ENCODE peak calls at places on chromosomes 16 and 17, in ten cellular contexts. One of them, this sample, is unnamed.

GRCh38 chr17:8382052-8382879 is 727 bp downstream of the RPL26 start:
- DNase-seq in mucosa of descending colon: no peak
- DNase-seq in Caco-2: no peak
- DNase-seq in heart left ventricle: no peak
- DNase-seq in left ventricle myocardium inferior: no peak
- DNase-seq in brain microvascular endothelial cell: no peak
- DNase-seq in bronchial epithelial cell: peak
- DNase-seq in hepatocyte: no peak
- DNase-seq in GM06990: no peak
- DNase-seq in BE2C: no peak
- DNase-seq in this sample: peak

GRCh38 chr17:63406689-63407330 is 39.3 kb downstream of the CYB561 start:
- DNase-seq in mucosa of descending colon: peak
- DNase-seq in Caco-2: peak
- DNase-seq in heart left ventricle: peak
- DNase-seq in left ventricle myocardium inferior: no peak
- DNase-seq in brain microvascular endothelial cell: peak
- DNase-seq in bronchial epithelial cell: peak
- DNase-seq in hepatocyte: peak
- DNase-seq in GM06990: peak
- DNase-seq in BE2C: peak
- DNase-seq in this sample: peak

GRCh38 chr17:36880506-36880905 is 56.8 kb upstream of the LHX1 start:
- DNase-seq in mucosa of descending colon: no peak
- DNase-seq in Caco-2: no peak
- DNase-seq in heart left ventricle: no peak
- DNase-seq in left ventricle myocardium inferior: no peak
- DNase-seq in brain microvascular endothelial cell: no peak
- DNase-seq in bronchial epithelial cell: peak
- DNase-seq in hepatocyte: no peak
- DNase-seq in GM06990: no peak
- DNase-seq in BE2C: no peak
- DNase-seq in this sample: no peak

GRCh38 chr16:12900599-12901203 is 697 bp upstream of the SHISA9 start:
- DNase-seq in mucosa of descending colon: no peak
- DNase-seq in Caco-2: no peak
- DNase-seq in heart left ventricle: no peak
- DNase-seq in left ventricle myocardium inferior: no peak
- DNase-seq in brain microvascular endothelial cell: no peak
- DNase-seq in bronchial epithelial cell: no peak
- DNase-seq in hepatocyte: no peak
- DNase-seq in GM06990: no peak
- DNase-seq in BE2C: no peak
- DNase-seq in this sample: no peak

GRCh38 chr17:65519471-65519870 is 42.0 kb downstream of the AXIN2 start:
- DNase-seq in mucosa of descending colon: no peak
- DNase-seq in Caco-2: no peak
- DNase-seq in heart left ventricle: no peak
- DNase-seq in left ventricle myocardium inferior: no peak
- DNase-seq in brain microvascular endothelial cell: no peak
- DNase-seq in bronchial epithelial cell: no peak
- DNase-seq in hepatocyte: no peak
- DNase-seq in GM06990: no peak
- DNase-seq in BE2C: no peak
- DNase-seq in this sample: no peak

GRCh38 chr16:81558444-81559175 is 114.0 kb downstream of the CMIP start:
- DNase-seq in mucosa of descending colon: peak
- DNase-seq in Caco-2: peak
- DNase-seq in heart left ventricle: no peak
- DNase-seq in left ventricle myocardium inferior: no peak
- DNase-seq in brain microvascular endothelial cell: no peak
- DNase-seq in bronchial epithelial cell: peak
- DNase-seq in hepatocyte: peak
- DNase-seq in GM06990: no peak
- DNase-seq in BE2C: no peak
- DNase-seq in this sample: no peak

GRCh38 chr16:11949527-11949926 is 7.7 kb upstream of the NPIPB2 start:
- DNase-seq in mucosa of descending colon: peak
- DNase-seq in Caco-2: peak
- DNase-seq in heart left ventricle: no peak
- DNase-seq in left ventricle myocardium inferior: no peak
- DNase-seq in brain microvascular endothelial cell: peak
- DNase-seq in bronchial epithelial cell: peak
- DNase-seq in hepatocyte: peak
- DNase-seq in GM06990: no peak
- DNase-seq in BE2C: peak
- DNase-seq in this sample: peak

GRCh38 chr16:56451753-56452689 is 667 bp downstream of the OGFOD1 start:
- DNase-seq in mucosa of descending colon: peak
- DNase-seq in Caco-2: peak
- DNase-seq in heart left ventricle: peak
- DNase-seq in left ventricle myocardium inferior: no peak
- DNase-seq in brain microvascular endothelial cell: peak
- DNase-seq in bronchial epithelial cell: peak
- DNase-seq in hepatocyte: peak
- DNase-seq in GM06990: no peak
- DNase-seq in BE2C: peak
- DNase-seq in this sample: peak

GRCh38 chr16:65065031-65065430 is 56.8 kb downstream of the CDH11 start:
- DNase-seq in mucosa of descending colon: no peak
- DNase-seq in Caco-2: no peak
- DNase-seq in heart left ventricle: no peak
- DNase-seq in left ventricle myocardium inferior: no peak
- DNase-seq in brain microvascular endothelial cell: no peak
- DNase-seq in bronchial epithelial cell: no peak
- DNase-seq in hepatocyte: no peak
- DNase-seq in GM06990: no peak
- DNase-seq in BE2C: no peak
- DNase-seq in this sample: no peak

DNA sequence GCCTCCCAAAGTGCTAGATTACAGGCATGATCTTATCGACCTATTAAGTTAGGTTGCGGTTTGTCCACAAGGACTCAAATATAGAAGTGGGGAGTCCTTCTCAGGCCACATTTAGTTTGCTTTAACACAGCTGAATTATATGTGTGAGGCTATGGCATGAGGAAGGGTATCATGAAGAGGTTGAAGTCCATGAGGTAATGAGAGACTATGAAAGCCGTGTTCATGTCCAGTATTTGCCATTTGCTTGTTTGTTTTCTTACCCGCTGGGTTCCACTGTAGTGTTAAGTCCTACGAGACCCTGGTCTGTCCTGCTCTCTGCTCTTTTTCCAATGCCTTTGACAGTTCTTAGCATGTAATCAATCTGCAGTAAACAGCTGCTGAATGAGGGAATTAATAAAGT is 1072.4 kb upstream of the EEF2KMT start:
- DNase-seq in mucosa of descending colon: no peak
- DNase-seq in Caco-2: no peak
- DNase-seq in heart left ventricle: no peak
- DNase-seq in left ventricle myocardium inferior: no peak
- DNase-seq in brain microvascular endothelial cell: no peak
- DNase-seq in bronchial epithelial cell: no peak
- DNase-seq in hepatocyte: no peak
- DNase-seq in GM06990: no peak
- DNase-seq in BE2C: no peak
- DNase-seq in this sample: no peak
- H3K4me3 ChIP-seq in mucosa of descending colon: no peak
- H3K4me3 ChIP-seq in Caco-2: no peak
- H3K4me3 ChIP-seq in heart left ventricle: no peak
- H3K4me3 ChIP-seq in left ventricle myocardium inferior: no peak
- H3K4me3 ChIP-seq in brain microvascular endothelial cell: no peak
- H3K4me3 ChIP-seq in bronchial epithelial cell: no peak
- H3K4me3 ChIP-seq in hepatocyte: no peak
- H3K4me3 ChIP-seq in GM06990: no peak
- H3K4me3 ChIP-seq in BE2C: no peak
- H3K4me3 ChIP-seq in this sample: no peak

GRCh38 chr17:48995871-48996695 is 1.1 kb upstream of the IGF2BP1 start:
- DNase-seq in mucosa of descending colon: no peak
- DNase-seq in Caco-2: peak
- DNase-seq in heart left ventricle: no peak
- DNase-seq in left ventricle myocardium inferior: no peak
- DNase-seq in brain microvascular endothelial cell: no peak
- DNase-seq in bronchial epithelial cell: no peak
- DNase-seq in hepatocyte: peak
- DNase-seq in GM06990: no peak
- DNase-seq in BE2C: peak
- DNase-seq in this sample: no peak
- TF ChIP-seq CTCF in mucosa of descending colon: no peak
- TF ChIP-seq CTCF in Caco-2: no peak
- TF ChIP-seq CTCF in heart left ventricle: no peak
- TF ChIP-seq CTCF in left ventricle myocardium inferior: no peak
- TF ChIP-seq CTCF in brain microvascular endothelial cell: no peak
- TF ChIP-seq CTCF in bronchial epithelial cell: no peak
- TF ChIP-seq CTCF in hepatocyte: no peak
- TF ChIP-seq CTCF in GM06990: no peak
- TF ChIP-seq CTCF in BE2C: no peak
- TF ChIP-seq CTCF in this sample: no peak

GRCh38 chr16:20789130-20789529 is 17.1 kb downstream of the ERI2 start:
- DNase-seq in mucosa of descending colon: no peak
- DNase-seq in Caco-2: no peak
- DNase-seq in heart left ventricle: no peak
- DNase-seq in left ventricle myocardium inferior: no peak
- DNase-seq in brain microvascular endothelial cell: no peak
- DNase-seq in bronchial epithelial cell: no peak
- DNase-seq in hepatocyte: no peak
- DNase-seq in GM06990: no peak
- DNase-seq in BE2C: no peak
- DNase-seq in this sample: no peak
- H3K4me3 ChIP-seq in mucosa of descending colon: no peak
- H3K4me3 ChIP-seq in Caco-2: no peak
- H3K4me3 ChIP-seq in heart left ventricle: no peak
- H3K4me3 ChIP-seq in left ventricle myocardium inferior: no peak
- H3K4me3 ChIP-seq in brain microvascular endothelial cell: no peak
- H3K4me3 ChIP-seq in bronchial epithelial cell: no peak
- H3K4me3 ChIP-seq in hepatocyte: no peak
- H3K4me3 ChIP-seq in GM06990: no peak
- H3K4me3 ChIP-seq in BE2C: no peak
- H3K4me3 ChIP-seq in this sample: no peak

DNA sequence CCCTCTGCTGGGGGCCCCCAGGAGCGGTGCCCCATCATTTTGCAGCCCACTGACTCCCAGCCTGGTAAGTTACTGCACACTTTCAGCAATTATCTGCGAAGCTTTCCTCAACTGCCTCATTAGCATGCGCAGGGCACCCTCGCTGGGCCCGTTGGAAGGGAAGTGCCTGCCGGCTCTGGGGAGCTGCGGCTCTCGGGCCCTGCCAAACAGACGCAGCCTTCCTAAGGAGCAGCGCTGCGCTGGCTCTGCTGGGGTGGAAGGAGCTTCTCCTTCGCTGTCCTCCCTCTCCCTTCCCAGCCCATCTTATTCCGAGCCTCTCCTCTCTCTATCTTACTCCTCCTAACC is 71.0 kb downstream of the RBBP6 start:
- DNase-seq in mucosa of descending colon: peak
- DNase-seq in Caco-2: no peak
- DNase-seq in heart left ventricle: no peak
- DNase-seq in left ventricle myocardium inferior: peak
- DNase-seq in brain microvascular endothelial cell: no peak
- DNase-seq in bronchial epithelial cell: peak
- DNase-seq in hepatocyte: peak
- DNase-seq in GM06990: peak
- DNase-seq in BE2C: peak
- DNase-seq in this sample: peak
- TF ChIP-seq CTCF in mucosa of descending colon: no peak
- TF ChIP-seq CTCF in Caco-2: no peak
- TF ChIP-seq CTCF in heart left ventricle: no peak
- TF ChIP-seq CTCF in left ventricle myocardium inferior: no peak
- TF ChIP-seq CTCF in brain microvascular endothelial cell: no peak
- TF ChIP-seq CTCF in bronchial epithelial cell: no peak
- TF ChIP-seq CTCF in hepatocyte: no peak
- TF ChIP-seq CTCF in GM06990: no peak
- TF ChIP-seq CTCF in BE2C: no peak
- TF ChIP-seq CTCF in this sample: no peak